ENCODE peak calls at places on chromosomes 2 and 18, in seven cellular contexts. One of them, this sample, is unnamed.
A peak's percentile ranks its signal among the peaks of the same experiment; 100 is the strongest.

GRCh38 chr18:63241317-63241712 is 78.3 kb downstream of the BCL2 start:
- DNase-seq in astrocyte of the spinal cord: no peak
- DNase-seq in cardiac fibroblast: no peak
- DNase-seq in RCC 7860: no peak
- DNase-seq in MCF 10A: no peak
- DNase-seq in AG04450: no peak
- DNase-seq in islet precursor cell: no peak
- DNase-seq in this sample: no peak

GRCh38 chr2:219687266-219687665 is 59.8 kb downstream of the SLC4A3 start:
- DNase-seq in astrocyte of the spinal cord: peak; percentile 75
- DNase-seq in cardiac fibroblast: peak; percentile 39
- DNase-seq in RCC 7860: no peak
- DNase-seq in MCF 10A: no peak
- DNase-seq in AG04450: no peak
- DNase-seq in islet precursor cell: no peak
- DNase-seq in this sample: no peak

GRCh38 chr18:46301081-46301480 is 196.9 kb downstream of the HAUS1 start:
- DNase-seq in astrocyte of the spinal cord: no peak
- DNase-seq in cardiac fibroblast: no peak
- DNase-seq in RCC 7860: no peak
- DNase-seq in MCF 10A: no peak
- DNase-seq in AG04450: no peak
- DNase-seq in islet precursor cell: peak; percentile 42
- DNase-seq in this sample: no peak

GRCh38 chr2:30978854-30979253 is 159.4 kb downstream of the GALNT14 start:
- DNase-seq in astrocyte of the spinal cord: no peak
- DNase-seq in cardiac fibroblast: no peak
- DNase-seq in RCC 7860: no peak
- DNase-seq in MCF 10A: no peak
- DNase-seq in AG04450: no peak
- DNase-seq in islet precursor cell: no peak
- DNase-seq in this sample: no peak

GRCh38 chr18:48913201-48913600 is 37.6 kb downstream of the SMAD7 start:
- DNase-seq in astrocyte of the spinal cord: no peak
- DNase-seq in cardiac fibroblast: no peak
- DNase-seq in RCC 7860: no peak
- DNase-seq in MCF 10A: peak; percentile 56
- DNase-seq in AG04450: no peak
- DNase-seq in islet precursor cell: peak; percentile 51
- DNase-seq in this sample: no peak

GRCh38 chr2:217753460-217754200 is 249.2 kb downstream of the TNS1 start:
- DNase-seq in astrocyte of the spinal cord: peak; percentile 19
- DNase-seq in cardiac fibroblast: peak; percentile 18
- DNase-seq in RCC 7860: no peak
- DNase-seq in MCF 10A: no peak
- DNase-seq in AG04450: no peak
- DNase-seq in islet precursor cell: no peak
- DNase-seq in this sample: no peak

GRCh38 chr2:62306751-62307468 is 111.0 kb downstream of the B3GNT2 start:
- DNase-seq in astrocyte of the spinal cord: peak; percentile 32
- DNase-seq in cardiac fibroblast: peak; percentile 42
- DNase-seq in RCC 7860: peak; percentile 8
- DNase-seq in MCF 10A: peak; percentile 70
- DNase-seq in AG04450: no peak
- DNase-seq in islet precursor cell: peak; percentile 70
- DNase-seq in this sample: peak; percentile 19

GRCh38 chr2:227509086-227509485 is 37.1 kb downstream of the AGFG1 start:
- DNase-seq in astrocyte of the spinal cord: no peak
- DNase-seq in cardiac fibroblast: no peak
- DNase-seq in RCC 7860: no peak
- DNase-seq in MCF 10A: no peak
- DNase-seq in AG04450: no peak
- DNase-seq in islet precursor cell: no peak
- DNase-seq in this sample: no peak

GRCh38 chr2:238566001-238566645 is 139.4 kb downstream of the ASB1 start:
- DNase-seq in astrocyte of the spinal cord: no peak
- DNase-seq in cardiac fibroblast: no peak
- DNase-seq in RCC 7860: no peak
- DNase-seq in MCF 10A: no peak
- DNase-seq in AG04450: no peak
- DNase-seq in islet precursor cell: no peak
- DNase-seq in this sample: no peak

GRCh38 chr18:45155526-45155925 is 459.8 kb upstream of the SLC14A2 start:
- DNase-seq in astrocyte of the spinal cord: no peak
- DNase-seq in cardiac fibroblast: peak; percentile 9
- DNase-seq in RCC 7860: no peak
- DNase-seq in MCF 10A: peak; percentile 31
- DNase-seq in AG04450: no peak
- DNase-seq in islet precursor cell: no peak
- DNase-seq in this sample: no peak

GRCh38 chr18:11147962-11148654 is 1.3 kb downstream of the PIEZO2 start:
- DNase-seq in astrocyte of the spinal cord: no peak
- DNase-seq in cardiac fibroblast: no peak
- DNase-seq in RCC 7860: no peak
- DNase-seq in MCF 10A: no peak
- DNase-seq in AG04450: no peak
- DNase-seq in islet precursor cell: peak; percentile 57
- DNase-seq in this sample: no peak

This sample was measured in NCI-H2171 treated with DMSO at 0.1 percent for 48 hours.